ENCODE peak calls at places on chromosomes 2 and 18, in ten cellular contexts. Z, M, C, S, R, A, W, I, L and G are unnamed samples.

GRCh38 chr2:26016012-26016742 is 17.7 kb upstream of the RAB10 start:
- DNase-seq in Z (peak), M (no peak), C (no peak), S (no peak), R (peak), A (no peak), W (no peak), I (no peak), L (no peak), G (no peak)

GRCh38 chr2:9748586-9748985 is 94.7 kb upstream of the TAF1B start:
- DNase-seq in Z (no peak), M (peak), C (peak), S (no peak), R (no peak), A (no peak), W (no peak), I (no peak), L (peak), G (no peak)

GRCh38 chr18:7185701-7186100 is 45.2 kb upstream of the LRRC30 start:
- DNase-seq in Z (no peak), M (no peak), C (no peak), S (no peak), R (no peak), A (no peak), W (no peak), I (no peak), L (no peak), G (no peak)

GRCh38 chr2:38600242-38600891 is 2.4 kb downstream of the HNRNPLL start:
- DNase-seq in Z (peak), M (no peak), C (peak), S (no peak), R (peak), A (no peak), W (peak), I (no peak), L (peak), G (no peak)

GRCh38 chr2:128347701-128348504 is 29.2 kb upstream of the HS6ST1 start:
- DNase-seq in Z (peak), M (no peak), C (no peak), S (peak), R (peak), A (no peak), W (no peak), I (peak), L (peak), G (no peak)

GRCh38 chr2:184371641-184372040 is 226.7 kb upstream of the ZNF804A start:
- DNase-seq in Z (no peak), M (no peak), C (no peak), S (no peak), R (no peak), A (no peak), W (no peak), I (no peak), L (no peak), G (no peak)

GRCh38 chr18:11392292-11392691 is 217.1 kb upstream of the SLC35G4 start:
- DNase-seq in Z (no peak), M (no peak), C (no peak), S (peak), R (no peak), A (no peak), W (no peak), I (no peak), L (no peak), G (no peak)

GRCh38 chr2:215707608-215708007 is 271.7 kb upstream of the FN1 start:
- DNase-seq in Z (no peak), M (no peak), C (no peak), S (no peak), R (no peak), A (no peak), W (no peak), I (no peak), L (no peak), G (no peak)

GRCh38 chr18:33135951-33136660 is 304.4 kb downstream of the CCDC178 start:
- DNase-seq in Z (no peak), M (no peak), C (no peak), S (no peak), R (peak), A (no peak), W (no peak), I (no peak), L (no peak), G (no peak)

GRCh38 chr2:49973917-49974368 is 819.6 kb upstream of the FSHR start:
- DNase-seq in Z (peak), M (peak), C (no peak), S (peak), R (peak), A (peak), W (peak), I (peak), L (no peak), G (peak)

GRCh38 chr2:37645363-37645762 is 26.1 kb downstream of the CDC42EP3 start:
- DNase-seq in Z (peak), M (no peak), C (peak), S (peak), R (peak), A (no peak), W (no peak), I (no peak), L (peak), G (no peak)

GRCh38 chr2:228689049-228689448 is 507.6 kb upstream of the SPHKAP start:
- DNase-seq in Z (peak), M (no peak), C (peak), S (no peak), R (no peak), A (peak), W (no peak), I (no peak), L (peak), G (no peak)

GRCh38 chr2:113888641-113889470 is 1.0 kb upstream of the ACTR3 start:
- DNase-seq in Z (no peak), M (no peak), C (no peak), S (no peak), R (no peak), A (no peak), W (no peak), I (no peak), L (no peak), G (no peak)

GRCh38 chr2:193695367-193695766 is 1500.6 kb upstream of the TMEFF2 start:
- DNase-seq in Z (peak), M (no peak), C (peak), S (no peak), R (peak), A (peak), W (no peak), I (no peak), L (peak), G (no peak)

GRCh38 chr2:118856330-118856977 is 9.0 kb upstream of the EN1 start:
- DNase-seq in Z (no peak), M (no peak), C (no peak), S (no peak), R (no peak), A (no peak), W (no peak), I (no peak), L (no peak), G (no peak)

GRCh38 chr18:35463050-35463449 is 34.7 kb downstream of the INO80C start:
- DNase-seq in Z (peak), M (no peak), C (peak), S (no peak), R (peak), A (no peak), W (no peak), I (no peak), L (peak), G (no peak)

GRCh38 chr2:221572180-221572820 is at the start of gene EPHA4:
- DNase-seq in Z (peak), M (peak), C (peak), S (peak), R (peak), A (peak), W (peak), I (peak), L (peak), G (peak)

GRCh38 chr2:198471291-198471690 is 666.9 kb downstream of the PLCL1 start:
- DNase-seq in Z (no peak), M (no peak), C (no peak), S (no peak), R (no peak), A (no peak), W (no peak), I (no peak), L (no peak), G (no peak)

GRCh38 chr2:55365303-55365702 is 54.4 kb downstream of the CCDC88A start:
- DNase-seq in Z (no peak), M (no peak), C (no peak), S (no peak), R (no peak), A (no peak), W (no peak), I (no peak), L (no peak), G (no peak)

GRCh38 chr2:132975490-132976105 is 305.6 kb upstream of the LYPD1 start:
- DNase-seq in Z (no peak), M (no peak), C (no peak), S (no peak), R (no peak), A (no peak), W (no peak), I (no peak), L (no peak), G (no peak)

GRCh38 chr2:158835431-158835830 is 40.3 kb downstream of the DAPL1 start:
- DNase-seq in Z (no peak), M (no peak), C (no peak), S (no peak), R (no peak), A (no peak), W (no peak), I (no peak), L (no peak), G (no peak)

GRCh38 chr2:44649426-44649825 is 287.7 kb downstream of the CAMKMT start:
- DNase-seq in Z (peak), M (no peak), C (no peak), S (no peak), R (no peak), A (no peak), W (no peak), I (no peak), L (no peak), G (no peak)

GRCh38 chr2:102253140-102253752 is 58.1 kb upstream of the IL1RL1 start:
- DNase-seq in Z (no peak), M (no peak), C (no peak), S (no peak), R (no peak), A (no peak), W (no peak), I (no peak), L (no peak), G (no peak)

GRCh38 chr2:160283675-160284074 is 83.6 kb upstream of the ITGB6 start:
- DNase-seq in Z (no peak), M (no peak), C (no peak), S (no peak), R (no peak), A (no peak), W (no peak), I (no peak), L (no peak), G (no peak)

GRCh38 chr2:170123593-170123992 is 54.4 kb upstream of the MYO3B start:
- DNase-seq in Z (peak), M (no peak), C (no peak), S (no peak), R (peak), A (no peak), W (no peak), I (no peak), L (peak), G (no peak)

GRCh38 chr2:70765507-70765906 is 2.5 kb downstream of the ADD2 start:
- DNase-seq in Z (no peak), M (no peak), C (no peak), S (no peak), R (no peak), A (no peak), W (no peak), I (no peak), L (no peak), G (no peak)

GRCh38 chr2:46053502-46054094 is 243.6 kb upstream of the EPAS1 start:
- DNase-seq in Z (no peak), M (peak), C (no peak), S (no peak), R (no peak), A (no peak), W (no peak), I (no peak), L (no peak), G (no peak)

GRCh38 chr2:147511491-147511948 is 333.3 kb upstream of the ACVR2A start:
- DNase-seq in Z (peak), M (no peak), C (peak), S (no peak), R (peak), A (no peak), W (no peak), I (peak), L (no peak), G (no peak)

GRCh38 chr2:221444106-221444505 is 128.0 kb downstream of the EPHA4 start:
- DNase-seq in Z (peak), M (no peak), C (peak), S (peak), R (peak), A (no peak), W (no peak), I (no peak), L (peak), G (no peak)